ENCODE peak calls at places on chromosome 3, in ten cellular contexts. E is aorta, Y is H1, S is kidney, C is fibroblast of the aortic adventitia, X is OCI-LY7, K is WERI-Rb-1, A is heart left ventricle, L is bronchial epithelial cell, D is Panc1. J is an unnamed sample.

GRCh38 chr3:156533205-156533604 is 21.7 kb downstream of the SSR3 start:
- DNase-seq in E (no peak), Y (no peak), S (no peak), C (no peak), X (no peak), K (no peak), A (peak; percentile 10), L (no peak), D (no peak), J (no peak)

GRCh38 chr3:113275876-113276580 is 64.7 kb downstream of the BOC start:
- DNase-seq in E (peak; percentile 78), Y (no peak), S (peak; percentile 79), C (peak; percentile 88), X (peak; percentile 38), K (peak; percentile 36), A (no peak), L (peak; percentile 21), D (no peak), J (no peak)

GRCh38 chr3:170320471-170321121 is 36.9 kb upstream of the SKIL start:
- DNase-seq in E (no peak), Y (no peak), S (no peak), C (no peak), X (no peak), K (no peak), A (no peak), L (peak; percentile 15), D (no peak), J (no peak)

GRCh38 chr3:54822206-54822605 is 105.7 kb downstream of the LRTM1 start:
- DNase-seq in E (no peak), Y (no peak), S (no peak), C (peak; percentile 73), X (no peak), K (no peak), A (no peak), L (peak; percentile 78), D (no peak), J (no peak)

GRCh38 chr3:180705619-180706018 is 26.3 kb upstream of the CCDC39 start:
- DNase-seq in E (no peak), Y (no peak), S (no peak), C (no peak), X (no peak), K (no peak), A (no peak), L (no peak), D (no peak), J (no peak)

GRCh38 chr3:168459229-168459784 is 363.6 kb upstream of the GOLIM4 start:
- DNase-seq in E (no peak), Y (no peak), S (no peak), C (no peak), X (no peak), K (no peak), A (no peak), L (no peak), D (no peak), J (no peak)

GRCh38 chr3:15291589-15292541 is 40.5 kb downstream of the SH3BP5 start:
- DNase-seq in E (no peak), Y (no peak), S (peak; percentile 74), C (peak; percentile 75), X (peak; percentile 77), K (no peak), A (no peak), L (no peak), D (no peak), J (no peak)

GRCh38 chr3:86563358-86563970 is 427.5 kb downstream of the VGLL3 start:
- DNase-seq in E (no peak), Y (no peak), S (no peak), C (peak; percentile 51), X (peak; percentile 59), K (no peak), A (no peak), L (peak; percentile 53), D (peak; percentile 5), J (peak; percentile 4)

GRCh38 chr3:165800970-165801369 is 36.3 kb downstream of the BCHE start:
- DNase-seq in E (no peak), Y (no peak), S (no peak), C (peak; percentile 6), X (no peak), K (no peak), A (no peak), L (no peak), D (no peak), J (no peak)

GRCh38 chr3:50807266-50807665 is 132.5 kb downstream of the DOCK3 start:
- DNase-seq in E (no peak), Y (no peak), S (no peak), C (no peak), X (no peak), K (no peak), A (no peak), L (peak; percentile 52), D (no peak), J (no peak)

GRCh38 chr3:14871456-14872200 is 52.9 kb downstream of the FGD5 start:
- DNase-seq in E (no peak), Y (no peak), S (no peak), C (no peak), X (no peak), K (no peak), A (no peak), L (no peak), D (no peak), J (no peak)

GRCh38 chr3:126432361-126432760 is 37.7 kb downstream of the CFAP100 start:
- DNase-seq in E (no peak), Y (no peak), S (no peak), C (peak; percentile 17), X (no peak), K (no peak), A (no peak), L (peak; percentile 67), D (no peak), J (no peak)

GRCh38 chr3:141797167-141797773 is 34.1 kb downstream of the GRK7 start:
- DNase-seq in E (peak; percentile 68), Y (peak; percentile 86), S (peak; percentile 90), C (peak; percentile 45), X (no peak), K (peak; percentile 42), A (peak; percentile 81), L (no peak), D (no peak), J (no peak)
- H3K4me3 ChIP-seq in E (peak overlapping the region; percentile 9), Y (peak overlapping the region; percentile 50), S (no peak overlapping the region), C (peak overlapping the region; percentile 31), X (no peak overlapping the region), K (peak overlapping the region; percentile 42), A (peak overlapping the region; percentile 54), L (peak overlapping the region; percentile 20), D (no peak overlapping the region), J (peak overlapping the region; percentile 42)

GRCh38 chr3:31920310-31920709 is 60.8 kb downstream of the OSBPL10 start:
- DNase-seq in E (no peak), Y (no peak), S (no peak), C (no peak), X (no peak), K (no peak), A (no peak), L (no peak), D (no peak), J (no peak)

GRCh38 chr3:31919528-31919927 is 61.5 kb downstream of the OSBPL10 start:
- DNase-seq in E (no peak), Y (no peak), S (no peak), C (no peak), X (no peak), K (no peak), A (no peak), L (no peak), D (no peak), J (no peak)

GRCh38 chr3:31921833-31922232 is 59.2 kb downstream of the OSBPL10 start:
- DNase-seq in E (no peak), Y (no peak), S (no peak), C (no peak), X (no peak), K (no peak), A (no peak), L (no peak), D (no peak), J (no peak)

GRCh38 chr3:31917303-31917903 is 63.7 kb downstream of the OSBPL10 start:
- DNase-seq in E (no peak), Y (no peak), S (no peak), C (no peak), X (peak; percentile 91), K (no peak), A (no peak), L (no peak), D (no peak), J (no peak)

DNA sequence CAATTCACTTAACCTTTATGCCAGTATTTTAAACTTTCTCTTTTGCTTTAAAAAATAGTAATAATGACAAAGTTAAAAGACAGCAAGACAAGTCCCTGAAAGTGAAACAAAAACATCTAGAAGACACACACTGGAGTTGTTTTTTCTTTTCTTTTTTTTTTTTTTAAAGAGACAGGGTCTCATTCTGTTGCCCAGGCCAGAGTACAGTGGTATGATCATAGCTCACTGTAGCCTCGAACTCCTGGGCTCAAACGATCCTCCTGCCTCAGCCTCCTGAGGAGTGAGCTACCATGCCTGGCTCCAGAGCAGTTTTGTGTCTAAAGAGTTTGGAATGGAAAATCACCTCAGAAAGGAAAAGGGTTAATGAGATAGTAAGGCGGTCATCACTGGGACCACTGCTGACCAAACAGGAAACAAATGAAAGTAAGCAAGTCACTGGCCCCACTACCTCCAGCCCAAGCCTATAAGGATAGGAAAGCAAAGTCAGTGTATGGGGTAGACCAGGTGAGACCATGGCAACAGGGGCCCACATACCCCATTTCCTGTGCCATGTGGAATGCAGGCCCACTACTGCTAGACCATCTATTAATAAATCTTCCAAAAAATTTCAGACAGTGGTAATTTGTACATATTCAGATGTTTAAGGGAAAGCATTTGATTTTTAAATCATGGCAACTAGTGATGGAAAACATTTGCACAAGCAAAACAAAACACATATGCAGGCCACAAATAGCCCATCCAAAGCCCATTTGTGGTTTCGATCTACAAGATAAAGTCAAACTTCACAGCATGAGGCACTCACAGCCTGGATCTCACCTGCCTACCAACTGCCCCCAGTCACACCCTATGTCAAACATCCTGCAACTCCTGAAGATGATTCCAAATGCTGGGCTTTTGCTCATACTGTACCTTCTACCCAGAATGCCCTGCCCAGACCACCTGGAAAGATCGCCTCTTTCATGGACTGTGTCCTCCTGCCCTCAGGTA is 62.6 kb downstream of the OSBPL10 start:
- DNase-seq in E (no peak), Y (no peak), S (no peak), C (no peak), X (peak; percentile 65), K (no peak), A (no peak), L (no peak), D (no peak), J (no peak)
- H3K4me3 ChIP-seq in E (no peak overlapping the region), Y (no peak overlapping the region), S (no peak overlapping the region), C (no peak overlapping the region), X (peak overlapping the region; percentile 64), K (no peak overlapping the region), A (peak overlapping the region; percentile 28), L (no peak overlapping the region), D (no peak overlapping the region), J (no peak overlapping the region)

DNA sequence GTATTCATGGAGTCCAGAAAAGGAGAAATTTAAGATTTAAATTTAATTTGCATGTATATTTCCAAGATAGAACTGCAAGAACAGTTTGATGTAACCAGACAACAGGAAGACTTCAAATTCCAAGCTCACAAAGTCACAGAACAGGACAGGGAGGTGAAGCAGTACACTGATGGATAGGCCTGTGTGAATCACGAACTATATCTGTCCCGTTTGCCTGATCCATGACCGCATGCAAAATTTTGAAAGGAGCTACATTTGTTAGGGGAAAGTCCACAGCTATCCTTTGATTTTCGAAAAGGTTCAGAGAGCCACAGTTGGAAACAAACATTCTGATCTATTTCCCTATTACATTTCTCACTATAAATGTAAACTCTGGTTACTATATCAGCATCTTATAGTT is 79.5 kb upstream of the SLC12A8 start:
- DNase-seq in E (no peak), Y (no peak), S (no peak), C (no peak), X (no peak), K (no peak), A (no peak), L (no peak), D (no peak), J (no peak)
- H3K4me3 ChIP-seq in E (no peak overlapping the region), Y (no peak overlapping the region), S (no peak overlapping the region), C (no peak overlapping the region), X (no peak overlapping the region), K (no peak overlapping the region), A (no peak overlapping the region), L (no peak overlapping the region), D (no peak overlapping the region), J (no peak overlapping the region)

GRCh38 chr3:127732303-127732702 is 59.6 kb downstream of the ABTB1 start:
- DNase-seq in E (no peak), Y (peak; percentile 61), S (peak; percentile 23), C (no peak), X (no peak), K (peak; percentile 31), A (no peak), L (no peak), D (no peak), J (no peak)
- H3K4me3 ChIP-seq in E (no peak overlapping the region), Y (no peak overlapping the region), S (no peak overlapping the region), C (no peak overlapping the region), X (peak overlapping the region; percentile 85), K (no peak overlapping the region), A (no peak overlapping the region), L (no peak overlapping the region), D (no peak overlapping the region), J (no peak overlapping the region)

J was measured in AG04449.